ENCODE peak calls at places on chromosomes 2 and 18, in five cellular contexts. Q, O, J, E and L are unnamed samples.

GRCh38 chr2:213001285-213001910 is 150.0 kb downstream of the IKZF2 start:
- DNase-seq in Q (no peak), O (no peak), J (no peak), E (no peak), L (no peak)

GRCh38 chr2:2570871-2571270 is 239.8 kb upstream of the MYT1L start:
- DNase-seq in Q (no peak), O (no peak), J (no peak), E (no peak), L (no peak)

GRCh38 chr2:186862869-186863709 is 14.1 kb upstream of the ZSWIM2 start:
- DNase-seq in Q (peak; percentile 59), O (no peak), J (peak; percentile 9), E (no peak), L (peak; percentile 60)

GRCh38 chr18:8661754-8662573 is 43.4 kb upstream of the MTCL1 start:
- DNase-seq in Q (peak; percentile 94), O (no peak), J (peak; percentile 67), E (no peak), L (peak; percentile 32)

GRCh38 chr2:237195396-237196119 is 109.9 kb downstream of the COPS8 start:
- DNase-seq in Q (no peak), O (no peak), J (peak; percentile 41), E (no peak), L (no peak)

GRCh38 chr2:240881913-240882312 is 13.3 kb downstream of the AGXT start:
- DNase-seq in Q (no peak), O (no peak), J (no peak), E (peak; percentile 9), L (no peak)

GRCh38 chr2:152042636-152043615 is 55.9 kb downstream of the CACNB4 start:
- DNase-seq in Q (peak; percentile 69), O (no peak), J (no peak), E (no peak), L (no peak)

GRCh38 chr18:49878996-49879585 is 65.8 kb upstream of the ACAA2 start:
- DNase-seq in Q (no peak), O (no peak), J (peak; percentile 46), E (no peak), L (no peak)

GRCh38 chr18:37537868-37538525 is 27.6 kb downstream of the CELF4 start:
- DNase-seq in Q (peak; percentile 90), O (peak; percentile 72), J (peak; percentile 8), E (peak; percentile 80), L (peak; percentile 74)

GRCh38 chr2:84792856-84793522 is 87.9 kb downstream of the TRABD2A start:
- DNase-seq in Q (no peak), O (no peak), J (peak; percentile 55), E (no peak), L (no peak)

GRCh38 chr2:61536723-61537581 is 1.2 kb downstream of the XPO1 start:
- DNase-seq in Q (peak; percentile 97), O (peak; percentile 76), J (peak; percentile 86), E (peak; percentile 89), L (peak; percentile 93)

GRCh38 chr2:176001281-176001902 is 675 bp downstream of the LNPK start:
- DNase-seq in Q (peak; percentile 49), O (peak; percentile 34), J (peak; percentile 33), E (peak; percentile 71), L (peak; percentile 40)

GRCh38 chr2:180873219-180873618 is 107.2 kb upstream of the UBE2E3 start:
- DNase-seq in Q (no peak), O (no peak), J (no peak), E (no peak), L (no peak)

GRCh38 chr18:51425475-51425874 is 228.0 kb upstream of the MEX3C start:
- DNase-seq in Q (no peak), O (no peak), J (no peak), E (no peak), L (no peak)

GRCh38 chr2:19949071-19949470 is 40.8 kb downstream of the WDR35 start:
- DNase-seq in Q (no peak), O (no peak), J (peak; percentile 48), E (no peak), L (peak; percentile 59)

GRCh38 chr18:22046473-22046872 is 122.9 kb upstream of the GATA6 start:
- DNase-seq in Q (no peak), O (no peak), J (no peak), E (no peak), L (no peak)

GRCh38 chr2:239827511-239827865 is 197.7 kb downstream of the NDUFA10 start:
- DNase-seq in Q (no peak), O (no peak), J (no peak), E (no peak), L (no peak)

GRCh38 chr2:54531558-54531957 is 75.4 kb downstream of the SPTBN1 start:
- DNase-seq in Q (no peak), O (no peak), J (peak; percentile 89), E (no peak), L (peak; percentile 27)

GRCh38 chr2:111702119-111702808 is 181.7 kb downstream of the ANAPC1 start:
- DNase-seq in Q (peak; percentile 86), O (peak; percentile 66), J (peak; percentile 28), E (no peak), L (peak; percentile 69)

GRCh38 chr2:72144746-72145657 is 2.7 kb downstream of the CYP26B1 start:
- DNase-seq in Q (peak; percentile 89), O (peak; percentile 48), J (no peak), E (no peak), L (no peak)

DNA sequence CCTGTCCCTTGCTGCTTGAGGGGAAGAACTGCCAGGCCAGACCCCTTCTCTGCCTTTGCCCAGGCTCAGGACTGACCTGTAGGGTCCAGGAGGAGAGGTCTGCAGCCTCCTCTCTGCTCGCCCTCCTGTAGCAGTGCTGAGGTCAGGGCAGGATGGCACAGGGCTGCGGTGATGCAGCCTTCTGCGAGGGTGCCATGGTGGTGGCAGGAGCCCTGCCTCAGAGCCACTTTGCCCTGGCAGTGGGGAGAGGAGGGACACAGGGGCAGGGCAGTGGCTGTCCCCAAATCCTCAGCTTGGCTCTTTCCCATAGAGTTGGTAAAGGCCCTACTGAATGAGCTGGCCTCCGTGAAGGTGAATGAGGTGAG is 884 bp downstream of the PROM2 start:
- DNase-seq in Q (no peak), O (no peak), J (no peak), E (peak; percentile 37), L (no peak)
- H3K4me3 ChIP-seq in Q (no peak overlapping the region), O (no peak overlapping the region), J (no peak overlapping the region), E (peak overlapping the region; percentile 33), L (no peak overlapping the region)

GRCh38 chr2:158098171-158098570 is 3.5 kb upstream of the UPP2 start:
- DNase-seq in Q (peak; percentile 11), O (no peak), J (no peak), E (no peak), L (no peak)

GRCh38 chr2:158095269-158095668 is 6.4 kb upstream of the UPP2 start:
- DNase-seq in Q (no peak), O (no peak), J (no peak), E (no peak), L (no peak)

GRCh38 chr2:158097481-158097880 is 4.2 kb upstream of the UPP2 start:
- DNase-seq in Q (peak; percentile 5), O (no peak), J (no peak), E (no peak), L (no peak)

GRCh38 chr2:158094487-158095092 is 7.1 kb upstream of the UPP2 start:
- DNase-seq in Q (no peak), O (no peak), J (no peak), E (no peak), L (no peak)

GRCh38 chr2:158095912-158096311 is 5.8 kb upstream of the UPP2 start:
- DNase-seq in Q (peak; percentile 14), O (no peak), J (no peak), E (no peak), L (no peak)
- TF ChIP-seq CTCF in Q (peak; percentile 23), O (no peak), J (no peak), E (no peak), L (no peak)

GRCh38 chr2:43135583-43135982 is 90.8 kb downstream of the ZFP36L2 start:
- DNase-seq in Q (no peak), O (peak; percentile 52), J (no peak), E (no peak), L (no peak)
- H3K4me3 ChIP-seq in Q (no peak overlapping the region), O (no peak overlapping the region), J (no peak overlapping the region), E (no peak overlapping the region), L (no peak overlapping the region)

GRCh38 chr2:26521054-26521912 is 43.4 kb upstream of the OTOF start:
- DNase-seq in Q (peak; percentile 83), O (no peak), J (no peak), E (no peak), L (peak; percentile 27)
- TF ChIP-seq CTCF in Q (peak; percentile 59), O (peak; percentile 16), J (peak; percentile 28), E (peak; percentile 8), L (peak; percentile 23)

GRCh38 chr2:219570924-219571310 is 422 bp downstream of the OBSL1 start:
- DNase-seq in Q (no peak), O (no peak), J (peak; percentile 13), E (no peak), L (peak; percentile 40)

GRCh38 chr2:219569041-219569440 is 2.3 kb downstream of the OBSL1 start:
- DNase-seq in Q (no peak), O (no peak), J (no peak), E (no peak), L (no peak)

GRCh38 chr2:219569635-219570034 is 1.7 kb downstream of the OBSL1 start:
- DNase-seq in Q (no peak), O (no peak), J (no peak), E (no peak), L (no peak)

GRCh38 chr2:219571311-219572236 is at the start of gene OBSL1:
- DNase-seq in Q (peak; percentile 95), O (peak; percentile 80), J (peak; percentile 67), E (peak; percentile 77), L (peak; percentile 58)

DNA sequence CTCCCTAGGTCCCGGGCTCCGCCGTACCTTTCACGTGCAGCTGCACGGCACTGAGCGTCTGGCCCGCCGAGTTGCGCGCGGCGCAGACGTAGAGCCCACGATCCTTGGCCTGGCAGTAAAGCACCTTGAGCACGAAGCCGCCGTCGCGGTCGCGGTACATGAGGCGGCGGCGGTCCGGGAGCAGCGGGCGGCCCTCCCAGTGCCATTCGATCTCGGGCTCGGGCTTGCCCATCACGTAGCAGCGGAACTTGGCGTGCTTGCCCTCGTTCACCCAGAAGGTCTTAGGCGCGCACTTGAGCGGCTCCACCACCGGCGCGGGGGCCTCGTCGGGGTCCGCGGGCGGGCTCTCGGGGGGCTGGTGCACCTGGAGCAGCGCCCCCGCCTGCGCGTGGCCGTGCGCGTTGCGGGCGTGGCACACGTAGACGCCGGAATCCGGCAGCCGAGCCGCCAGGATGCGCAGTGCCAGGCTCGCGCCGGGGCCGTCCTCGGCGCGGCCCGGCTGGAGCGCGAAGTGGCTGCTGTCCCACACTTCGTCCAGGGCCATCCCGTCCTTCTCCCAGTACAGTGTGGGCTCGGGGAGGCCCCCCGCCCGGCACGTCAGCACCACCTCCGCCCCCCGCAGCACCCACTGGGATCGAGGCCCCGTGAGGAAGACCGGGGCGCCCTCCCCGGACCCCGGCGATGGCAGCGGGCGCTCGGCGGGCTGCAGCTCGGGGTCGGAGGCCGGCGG is 980 bp downstream of the OBSL1 start:
- DNase-seq in Q (peak; percentile 71), O (no peak), J (peak; percentile 8), E (no peak), L (peak; percentile 35)
- H3K4me3 ChIP-seq in Q (peak overlapping the region; percentile 71), O (peak overlapping the region; percentile 75), J (peak overlapping the region; percentile 60), E (peak overlapping the region; percentile 66), L (peak overlapping the region; percentile 70)

GRCh38 chr2:205714789-205715411 is 32.6 kb downstream of the NRP2 start:
- DNase-seq in Q (no peak), O (no peak), J (peak; percentile 59), E (no peak), L (no peak)

GRCh38 chr2:205717999-205718398 is 35.7 kb downstream of the NRP2 start:
- DNase-seq in Q (no peak), O (no peak), J (no peak), E (no peak), L (no peak)

GRCh38 chr2:205714058-205714776 is 31.9 kb downstream of the NRP2 start:
- DNase-seq in Q (no peak), O (no peak), J (peak; percentile 88), E (no peak), L (peak; percentile 19)

GRCh38 chr2:205712983-205713531 is 30.8 kb downstream of the NRP2 start:
- DNase-seq in Q (no peak), O (no peak), J (no peak), E (no peak), L (peak; percentile 71)

GRCh38 chr2:205716126-205716525 is 33.8 kb downstream of the NRP2 start:
- DNase-seq in Q (peak; percentile 68), O (no peak), J (no peak), E (no peak), L (peak; percentile 41)
- TF ChIP-seq CTCF in Q (peak; percentile 47), O (peak; percentile 21), J (no peak), E (no peak), L (peak; percentile 31)